ENCODE peak calls at places on chromosomes 6 and 20, in eight cellular contexts. J is HCT116, Y is A549, F is HL-60, W is Panc1, A is K562, P is HepG2, R is SK-N-SH. H is an unnamed sample.

GRCh38 chr6:3397229-3398164 is 59.4 kb downstream of the SLC22A23 start:
- DNase-seq in A (no peak), W (no peak), J (no peak), Y (no peak), R (no peak), P (no peak), F (no peak), H (no peak)

GRCh38 chr20:45097485-45098095 is 3.3 kb downstream of the KCNS1 start:
- DNase-seq in P (no peak), Y (no peak), A (no peak), F (peak; percentile 75), J (no peak), W (no peak), R (peak; percentile 67), H (peak; percentile 72)

GRCh38 chr6:5995705-5996686 is 10.7 kb downstream of the NRN1 start:
- DNase-seq in Y (no peak), J (no peak), R (peak; percentile 88), W (no peak), A (peak; percentile 24), F (peak; percentile 26), P (peak; percentile 39), H (peak; percentile 92)

GRCh38 chr20:47318027-47318595 is 38.4 kb downstream of the ZMYND8 start:
- DNase-seq in W (no peak), R (no peak), A (peak; percentile 43), P (peak; percentile 94), J (no peak), Y (no peak), F (peak; percentile 48), H (no peak)

GRCh38 chr20:62186096-62186426 is 3.2 kb downstream of the MTG2 start:
- DNase-seq in A (no peak), F (no peak), Y (no peak), P (no peak), W (no peak), R (no peak), J (no peak), H (no peak)

GRCh38 chr20:39706089-39706721 is 744.1 kb downstream of the DHX35 start:
- DNase-seq in R (peak; percentile 21), W (no peak), Y (no peak), F (no peak), P (no peak), A (no peak), J (no peak), H (no peak)

GRCh38 chr6:84685983-84686584 is 78.3 kb downstream of the TBX18 start:
- DNase-seq in Y (peak; percentile 2), J (peak; percentile 23), R (peak; percentile 15), P (peak; percentile 14), W (peak; percentile 7), F (peak; percentile 40), A (peak; percentile 51), H (peak; percentile 79)

GRCh38 chr6:5213851-5214507 is 46.8 kb downstream of the LYRM4 start:
- DNase-seq in R (no peak), W (no peak), Y (no peak), P (no peak), A (no peak), F (no peak), J (no peak), H (no peak)

DNA sequence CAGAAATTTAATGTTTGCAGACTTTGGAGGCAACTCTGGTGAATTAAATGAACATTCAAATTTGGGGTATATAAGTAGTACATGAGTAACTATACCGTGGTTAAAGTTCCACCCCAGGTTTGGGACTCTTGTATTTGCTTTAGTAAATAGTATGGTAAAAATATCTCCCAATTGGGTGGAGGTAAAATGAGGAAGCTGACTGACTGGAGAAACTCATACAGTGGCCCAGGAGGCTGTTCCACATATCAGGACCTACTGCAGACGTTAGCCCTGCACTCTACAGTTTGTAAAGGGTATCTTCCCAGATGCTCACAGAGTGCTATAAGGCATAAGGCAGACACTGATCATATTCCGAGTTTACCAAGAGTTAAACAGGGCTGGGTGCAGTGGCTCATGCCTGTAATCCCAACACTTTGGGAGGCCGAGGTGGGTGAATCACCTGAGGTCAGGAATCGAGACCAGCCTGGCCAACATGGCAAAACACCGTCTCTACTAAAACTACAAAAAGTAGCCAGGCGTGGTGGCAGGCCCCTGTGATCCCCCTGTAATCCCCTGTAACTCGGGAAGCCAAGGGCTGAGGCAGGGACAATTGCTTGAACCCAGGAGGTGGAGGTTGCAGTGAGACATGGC is 53.7 kb downstream of the CPXM1 start:
- DNase-seq in W (no peak), R (no peak), F (peak; percentile 18), Y (no peak), J (no peak), A (no peak), P (no peak), H (no peak)
- TF ChIP-seq REST in W (no peak), R (no peak), F (no peak), Y (no peak), J (no peak), A (no peak), P (no peak), H (no peak)

GRCh38 chr6:42848700-42849099 is 30.7 kb upstream of the RPL7L1 start:
- DNase-seq in A (no peak), Y (no peak), J (no peak), R (no peak), F (no peak), W (no peak), P (no peak), H (no peak)

GRCh38 chr6:42841844-42842584 is 37.4 kb upstream of the RPL7L1 start:
- DNase-seq in P (no peak), Y (no peak), F (no peak), A (no peak), J (no peak), R (no peak), W (no peak), H (no peak)

GRCh38 chr6:42846505-42846904 is 32.9 kb upstream of the RPL7L1 start:
- DNase-seq in R (no peak), J (no peak), F (peak; percentile 5), W (no peak), Y (no peak), A (no peak), P (no peak), H (no peak)

GRCh38 chr6:42845327-42845694 is 34.1 kb upstream of the RPL7L1 start:
- DNase-seq in F (no peak), P (peak; percentile 94), Y (no peak), A (no peak), J (no peak), R (no peak), W (no peak), H (no peak)
- TF ChIP-seq REST in F (no peak), P (peak; percentile 53), Y (no peak), A (no peak), J (no peak), R (no peak), W (no peak), H (no peak)

DNA sequence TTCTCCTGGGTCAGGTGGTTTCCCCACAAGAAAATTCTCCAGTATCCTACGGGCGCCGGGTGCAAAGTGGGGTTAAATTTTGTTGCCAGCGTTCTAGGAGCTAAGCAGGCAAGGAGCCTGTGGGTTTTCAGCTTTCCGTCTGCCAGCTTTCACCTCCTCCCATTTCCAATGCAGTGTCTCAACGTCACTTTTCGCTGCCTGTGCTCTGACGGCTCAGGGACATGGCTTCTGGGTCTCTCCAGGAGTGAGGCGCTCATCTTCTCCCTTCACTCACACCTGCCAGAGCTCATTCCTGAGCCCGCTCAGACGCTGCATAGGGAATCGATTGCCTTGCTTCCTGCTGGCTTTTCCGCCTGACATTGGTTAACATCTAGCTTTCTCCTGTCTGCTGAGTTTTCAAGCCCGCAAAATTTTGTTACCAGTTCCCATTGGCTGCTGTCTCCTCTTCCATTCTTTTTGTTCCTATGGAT is 7.3 kb upstream of the NAA20 start:
- DNase-seq in P (peak; percentile 52), R (no peak), F (no peak), Y (no peak), A (no peak), W (no peak), J (no peak), H (peak; percentile 65)
- TF ChIP-seq REST in P (no peak), R (no peak), F (no peak), Y (no peak), A (no peak), W (no peak), J (no peak), H (no peak)

GRCh38 chr20:32945710-32946221 is 58.5 kb downstream of the SUN5 start:
- DNase-seq in R (peak; percentile 44), Y (peak; percentile 23), A (peak; percentile 14), F (peak; percentile 30), P (peak; percentile 55), W (peak; percentile 13), J (peak; percentile 21), H (peak; percentile 77)
- TF ChIP-seq REST in R (no peak), Y (no peak), A (no peak), F (no peak), P (no peak), W (no peak), J (no peak), H (no peak)

DNA sequence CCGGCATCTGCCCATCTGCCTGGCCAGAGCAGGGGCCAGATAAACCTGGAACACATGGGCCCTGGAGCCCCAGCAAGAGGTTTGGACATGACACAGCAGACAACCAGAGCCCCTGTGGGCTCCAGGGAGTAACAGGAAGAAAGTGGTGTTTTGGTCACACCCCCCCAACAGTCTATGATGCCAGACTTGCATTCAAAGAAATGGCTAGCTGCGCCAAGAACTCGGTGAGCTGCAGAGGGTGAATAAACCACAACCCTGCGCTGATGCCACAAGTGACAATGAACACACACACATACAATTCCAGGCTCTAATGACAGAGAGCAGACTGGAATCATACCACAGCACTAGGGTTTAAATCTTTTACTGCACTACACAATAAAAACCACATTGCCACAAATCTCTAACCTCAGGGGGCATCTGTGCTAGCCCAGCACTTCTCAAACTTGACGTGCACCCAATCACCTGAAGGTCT is 34.0 kb downstream of the TRERF1 start:
- DNase-seq in P (no peak), J (no peak), A (no peak), F (no peak), Y (no peak), W (no peak), R (no peak), H (no peak)
- TF ChIP-seq REST in P (no peak), J (no peak), A (no peak), F (no peak), Y (no peak), W (no peak), R (no peak), H (no peak)

GRCh38 chr6:26199773-26200728 is 112.8 kb downstream of the HFE start:
- DNase-seq in P (no peak), F (no peak), R (no peak), W (no peak), J (peak; percentile 27), Y (no peak), A (peak; percentile 65), H (peak; percentile 52)
- TF ChIP-seq REST in P (no peak), F (no peak), R (no peak), W (no peak), J (no peak), Y (no peak), A (no peak), H (no peak)

H was measured in GM23338.